ENCODE peak calls at places on chromosomes 6 and 20, in five cellular contexts. Q, W, B, X and O are unnamed samples.

GRCh38 chr6:20841806-20842205 is 307.5 kb downstream of the CDKAL1 start:
- DNase-seq in W (no peak), Q (no peak), B (no peak), X (no peak), O (no peak)

GRCh38 chr20:1215386-1216170 is 10.3 kb upstream of the RAD21L1 start:
- DNase-seq in B (no peak), Q (peak), X (no peak), W (no peak), O (no peak)

GRCh38 chr6:166277021-166277420 is 31.2 kb downstream of the PRR18 start:
- DNase-seq in W (no peak), Q (no peak), B (no peak), X (peak), O (peak)

GRCh38 chr6:7108196-7108963 is 619 bp downstream of the RREB1 start:
- DNase-seq in X (peak), W (no peak), B (peak), Q (peak), O (peak)

GRCh38 chr6:158666637-158667359 is 16.9 kb downstream of the SYTL3 start:
- DNase-seq in X (peak), W (no peak), Q (no peak), B (no peak), O (no peak)

GRCh38 chr20:19077370-19078220 is 134.8 kb upstream of the SLC24A3 start:
- DNase-seq in B (no peak), X (no peak), W (no peak), Q (no peak), O (no peak)

GRCh38 chr6:1916334-1916985 is 306.7 kb downstream of the FOXC1 start:
- DNase-seq in Q (no peak), B (no peak), X (peak), W (no peak), O (no peak)

GRCh38 chr20:47451602-47451904 is 50.1 kb upstream of the NCOA3 start:
- DNase-seq in B (no peak), X (no peak), Q (no peak), W (no peak), O (no peak)

GRCh38 chr6:157647261-157647915 is 175.7 kb upstream of the SNX9 start:
- DNase-seq in W (no peak), B (no peak), Q (no peak), X (no peak), O (no peak)

GRCh38 chr6:28383235-28384142 is 16.1 kb downstream of the ZSCAN12 start:
- DNase-seq in B (no peak), Q (peak), W (peak), X (peak), O (peak)

GRCh38 chr6:42564496-42564890 is 664 bp downstream of the UBR2 start:
- DNase-seq in B (no peak), Q (peak), W (no peak), X (no peak), O (no peak)

GRCh38 chr6:15819226-15819625 is 156.4 kb upstream of the DTNBP1 start:
- DNase-seq in Q (no peak), X (no peak), W (no peak), B (no peak), O (no peak)

GRCh38 chr20:7893019-7893730 is 47.1 kb downstream of the HAO1 start:
- DNase-seq in B (no peak), Q (no peak), X (peak), W (no peak), O (no peak)

GRCh38 chr6:129786548-129786947 is 74.6 kb downstream of the TMEM244 start:
- DNase-seq in Q (no peak), B (no peak), W (no peak), X (peak), O (no peak)

GRCh38 chr6:44269921-44270525 is at the start of gene TMEM151B:
- DNase-seq in B (no peak), X (no peak), W (no peak), Q (no peak), O (peak)

GRCh38 chr6:39370021-39370420 is 47.5 kb upstream of the KCNK16 start:
- DNase-seq in Q (no peak), X (peak), W (no peak), B (no peak), O (no peak)

GRCh38 chr20:12207875-12208274 is 290.2 kb downstream of the BTBD3 start:
- DNase-seq in B (peak), X (peak), Q (peak), W (peak), O (peak)

GRCh38 chr6:166815629-166816028 is 140.7 kb downstream of the RNASET2 start:
- DNase-seq in W (no peak), X (peak), B (no peak), Q (no peak), O (peak)

GRCh38 chr6:3382399-3383279 is 74.2 kb downstream of the SLC22A23 start:
- DNase-seq in W (peak), B (no peak), Q (no peak), X (peak), O (no peak)

GRCh38 chr20:43914286-43914685 is 366 bp upstream of the TOX2 start:
- DNase-seq in Q (no peak), B (no peak), W (no peak), X (peak), O (no peak)

GRCh38 chr20:61668064-61668463 is 397.6 kb downstream of the TAF4 start:
- DNase-seq in X (no peak), W (no peak), B (no peak), Q (no peak), O (no peak)

GRCh38 chr6:157224178-157224956 is 99.0 kb downstream of the TMEM242 start:
- DNase-seq in W (no peak), B (peak), X (no peak), Q (no peak), O (no peak)

GRCh38 chr6:153312633-153313032 is 181.6 kb upstream of the RGS17 start:
- DNase-seq in Q (peak), W (peak), X (peak), B (peak), O (peak)

GRCh38 chr6:38806833-38807232 is 91.7 kb downstream of the DNAH8 start:
- DNase-seq in W (no peak), Q (no peak), X (no peak), B (no peak), O (no peak)

GRCh38 chr20:57685134-57685851 is 24.5 kb downstream of the PMEPA1 start:
- DNase-seq in B (peak), Q (no peak), W (no peak), X (no peak), O (no peak)

GRCh38 chr6:41921712-41921998 is 356 bp downstream of the BYSL start:
- DNase-seq in X (peak), W (no peak), B (no peak), Q (peak), O (no peak)

GRCh38 chr6:1641391-1641790 is 31.7 kb downstream of the FOXC1 start:
- DNase-seq in W (peak), X (no peak), Q (no peak), B (no peak), O (no peak)

GRCh38 chr6:52868240-52868639 is 27.6 kb upstream of the GSTA5 start:
- DNase-seq in X (no peak), B (no peak), Q (no peak), W (no peak), O (no peak)

GRCh38 chr6:113642714-113643442 is 214.3 kb upstream of the MARCKS start:
- DNase-seq in W (no peak), X (peak), B (peak), Q (peak), O (no peak)

GRCh38 chr6:137165375-137166246 is 7.8 kb downstream of the IL22RA2 start:
- DNase-seq in Q (peak), W (peak), X (peak), B (peak), O (no peak)

GRCh38 chr20:6993016-6993415 is 225.5 kb downstream of the BMP2 start:
- DNase-seq in W (no peak), X (peak), B (no peak), Q (no peak), O (no peak)

GRCh38 chr20:19735446-19735845 is 22.6 kb upstream of the RIN2 start:
- DNase-seq in Q (no peak), W (peak), X (peak), B (no peak), O (no peak)

GRCh38 chr6:81575446-81575845 is 177.0 kb downstream of the TENT5A start:
- DNase-seq in Q (no peak), B (no peak), X (peak), W (no peak), O (no peak)

GRCh38 chr6:33672808-33673207 is 38.7 kb downstream of the UQCC2 start:
- DNase-seq in Q (no peak), W (no peak), B (peak), X (peak), O (peak)
- TF ChIP-seq EZH2phosphoT487 in Q (no peak), W (no peak), B (no peak), X (no peak), O (no peak)

GRCh38 chr6:163900570-163900969 is 486.1 kb downstream of the QKI start:
- DNase-seq in X (no peak), Q (no peak), W (no peak), B (no peak), O (no peak)

GRCh38 chr6:163893609-163894189 is 479.2 kb downstream of the QKI start:
- DNase-seq in X (no peak), B (no peak), Q (no peak), W (no peak), O (no peak)

GRCh38 chr6:163897669-163898068 is 483.2 kb downstream of the QKI start:
- DNase-seq in Q (no peak), B (no peak), X (no peak), W (no peak), O (no peak)

GRCh38 chr6:163892814-163893561 is 478.5 kb downstream of the QKI start:
- DNase-seq in W (no peak), X (no peak), Q (no peak), B (no peak), O (no peak)

DNA sequence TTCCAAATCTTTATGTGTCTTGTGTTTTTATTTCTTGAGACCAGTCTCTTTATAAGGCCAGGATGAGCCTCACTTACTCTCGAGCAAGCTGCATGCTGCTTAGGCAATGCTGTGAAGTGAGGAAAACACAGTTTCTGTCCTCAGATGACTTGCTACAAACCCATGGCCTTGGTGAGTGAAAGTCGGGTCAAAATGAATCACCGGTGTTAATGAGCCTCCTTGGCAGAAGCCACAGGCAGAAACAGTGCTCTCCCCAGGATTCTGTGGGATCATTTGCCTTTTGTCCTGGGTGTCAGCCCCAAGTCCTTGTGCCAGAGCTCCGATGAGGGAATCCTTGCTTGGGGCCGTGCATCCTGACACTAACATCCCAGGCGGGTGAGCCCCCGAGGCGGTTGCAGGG is 482.5 kb downstream of the QKI start:
- DNase-seq in X (peak), W (no peak), B (no peak), Q (no peak), O (no peak)
- H2AFZ ChIP-seq in X (no peak), W (no peak), B (no peak), Q (no peak), O (no peak)

DNA sequence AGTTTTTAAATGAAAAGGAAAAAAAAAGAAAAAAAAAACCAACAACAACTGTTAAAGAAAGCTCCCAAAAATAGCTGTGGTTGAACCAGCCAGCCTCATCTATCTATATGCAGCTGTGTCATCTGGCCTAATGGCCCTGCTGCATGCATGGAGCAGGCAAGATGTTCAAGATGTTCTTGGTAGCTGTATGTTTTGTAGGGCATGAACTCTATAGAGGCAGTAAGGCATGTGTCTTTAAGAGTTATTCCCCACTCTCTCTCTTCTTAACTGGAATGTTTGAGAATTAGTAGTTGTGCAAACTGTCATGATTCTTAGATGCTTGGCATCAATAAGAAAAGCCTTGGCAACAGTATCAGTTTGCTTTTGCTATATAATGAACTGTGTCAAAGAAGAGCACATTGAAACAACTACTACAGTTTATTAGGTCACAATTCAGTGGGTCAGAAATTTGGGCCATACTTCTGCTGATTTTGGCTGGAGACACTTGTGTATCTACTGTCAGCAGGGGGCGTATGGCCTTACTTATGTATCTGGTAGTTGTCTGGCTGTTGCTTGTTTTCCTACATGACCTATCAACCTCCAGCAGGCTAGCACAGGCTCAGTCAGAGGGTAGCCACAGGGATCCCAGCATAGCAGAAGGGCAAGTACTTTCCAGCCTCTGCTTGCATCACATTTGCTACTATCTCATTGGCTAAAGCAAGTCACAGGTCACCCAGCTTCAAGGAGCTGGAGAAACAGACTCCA is 56.1 kb upstream of the LAMP5 start:
- DNase-seq in X (peak), W (peak), Q (peak), B (peak), O (peak)
- TF ChIP-seq EZH2phosphoT487 in X (no peak), W (no peak), Q (no peak), B (no peak), O (no peak)

DNA sequence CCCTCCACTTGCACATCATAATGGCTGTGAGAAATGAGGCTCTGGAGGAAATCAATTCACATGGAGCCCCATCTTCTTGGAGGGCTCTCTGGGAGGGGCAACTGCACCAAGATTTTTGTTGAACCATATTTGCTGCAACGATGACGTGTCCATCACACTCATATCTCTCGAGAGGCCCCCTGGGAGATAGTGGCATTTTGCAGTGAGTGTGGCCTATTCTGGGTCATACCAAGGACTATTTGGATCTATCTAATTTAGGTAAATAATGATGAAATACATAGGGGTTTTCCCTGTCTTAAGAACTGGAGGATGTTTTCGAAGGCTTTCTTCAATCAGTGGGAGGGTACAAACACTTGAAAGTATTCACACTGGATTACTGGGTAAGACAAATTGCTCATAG is 31.6 kb downstream of the CNR1 start:
- DNase-seq in B (no peak), X (no peak), Q (no peak), W (no peak), O (no peak)
- H2AFZ ChIP-seq in B (no peak), X (no peak), Q (no peak), W (no peak), O (no peak)